ENCODE peak calls at places on chromosomes 12 and 14, in seven cellular contexts. G is GM12878, F is spleen, U is HCT116, D is K562, J is stomach, E is breast epithelium. Y is an unnamed sample.

GRCh38 chr12:82314406-82314892 is 43.7 kb downstream of the CCDC59 start:
- DNase-seq in G (no peak), F (no peak), U (no peak), D (no peak), J (peak), E (no peak), Y (no peak)

GRCh38 chr14:62081012-62081612 is 318.9 kb downstream of the SNAPC1 start:
- DNase-seq in G (peak), F (peak), U (no peak), D (no peak), J (no peak), E (no peak), Y (peak)

GRCh38 chr14:24798911-24799310 is 164.9 kb upstream of the GZMB start:
- DNase-seq in G (peak), F (no peak), U (no peak), D (no peak), J (no peak), E (no peak), Y (no peak)

GRCh38 chr12:121537814-121538698 is 42.8 kb downstream of the KDM2B start:
- DNase-seq in G (no peak), F (no peak), U (no peak), D (no peak), J (peak), E (no peak), Y (peak)

GRCh38 chr14:63205850-63206249 is 1.6 kb downstream of the RHOJ start:
- DNase-seq in G (no peak), F (no peak), U (no peak), D (no peak), J (no peak), E (no peak), Y (no peak)

GRCh38 chr12:79547044-79547734 is 143.6 kb downstream of the PAWR start:
- DNase-seq in G (no peak), F (no peak), U (peak), D (no peak), J (no peak), E (peak), Y (no peak)

GRCh38 chr12:124520258-124520657 is 47.2 kb downstream of the NCOR2 start:
- DNase-seq in G (no peak), F (no peak), U (no peak), D (no peak), J (peak), E (peak), Y (no peak)

GRCh38 chr14:101025131-101025530 is 121.6 kb upstream of the RTL1 start:
- DNase-seq in G (no peak), F (peak), U (no peak), D (no peak), J (no peak), E (no peak), Y (no peak)

GRCh38 chr12:72282721-72283120 is 10.6 kb downstream of the TRHDE start:
- DNase-seq in G (no peak), F (no peak), U (no peak), D (no peak), J (no peak), E (no peak), Y (no peak)

GRCh38 chr12:57224973-57225679 is 4.4 kb upstream of the SHMT2 start:
- DNase-seq in G (no peak), F (peak), U (no peak), D (no peak), J (peak), E (no peak), Y (no peak)

GRCh38 chr12:52022841-52023181 is 16.1 kb downstream of the TAMALIN start:
- DNase-seq in G (no peak), F (peak), U (no peak), D (peak), J (peak), E (no peak), Y (no peak)

GRCh38 chr12:91954326-91954725 is 191.3 kb downstream of the BTG1 start:
- DNase-seq in G (no peak), F (no peak), U (no peak), D (no peak), J (peak), E (no peak), Y (no peak)

GRCh38 chr12:102114212-102114611 is 5.7 kb downstream of the NUP37 start:
- DNase-seq in G (no peak), F (no peak), U (no peak), D (no peak), J (no peak), E (no peak), Y (no peak)

GRCh38 chr12:68577949-68578348 is 32.8 kb upstream of the RAP1B start:
- DNase-seq in G (no peak), F (no peak), U (no peak), D (no peak), J (no peak), E (no peak), Y (no peak)

GRCh38 chr12:62603811-62604098 is 137.1 kb downstream of the MON2 start:
- DNase-seq in G (no peak), F (no peak), U (no peak), D (no peak), J (no peak), E (no peak), Y (no peak)

GRCh38 chr12:62604373-62604772 is 137.7 kb downstream of the MON2 start:
- DNase-seq in G (no peak), F (no peak), U (no peak), D (no peak), J (no peak), E (no peak), Y (no peak)

GRCh38 chr12:62605972-62606371 is 139.3 kb downstream of the MON2 start:
- DNase-seq in G (no peak), F (no peak), U (no peak), D (no peak), J (no peak), E (no peak), Y (no peak)

GRCh38 chr12:62604856-62605255 is 138.2 kb downstream of the MON2 start:
- DNase-seq in G (no peak), F (no peak), U (no peak), D (peak), J (no peak), E (no peak), Y (no peak)

GRCh38 chr12:62606654-62607053 is 140.0 kb downstream of the MON2 start:
- DNase-seq in G (no peak), F (no peak), U (no peak), D (no peak), J (no peak), E (no peak), Y (no peak)
- TF ChIP-seq POLR2AphosphoS5 in G (no peak), F (no peak), U (no peak), D (no peak), J (no peak), E (no peak), Y (no peak)

DNA sequence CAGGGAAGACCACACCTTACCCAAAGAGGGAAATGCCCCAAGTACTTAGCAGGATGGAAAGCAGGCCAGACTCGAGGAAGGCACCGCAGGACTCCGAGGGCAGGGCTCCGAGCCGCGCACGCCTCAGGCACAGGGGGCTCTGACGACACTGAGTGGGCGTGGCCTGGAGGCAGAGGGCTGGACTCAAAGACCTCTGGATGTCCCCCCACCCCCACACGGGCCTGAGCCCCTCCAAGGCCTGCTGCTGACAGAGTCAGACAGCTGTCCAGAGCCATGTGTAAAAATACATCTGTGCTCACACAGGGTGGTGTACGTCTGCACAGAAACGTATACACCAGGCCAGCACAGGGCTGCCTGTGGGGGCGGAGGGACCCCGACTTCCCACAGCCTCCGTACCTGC is 1.4 kb downstream of the AKT1 start:
- DNase-seq in G (no peak), F (peak), U (no peak), D (peak), J (peak), E (no peak), Y (no peak)
- TF ChIP-seq POLR2A in G (peak), F (no peak), U (no peak), D (no peak), J (no peak), E (no peak), Y (no peak)

GRCh38 chr14:51593397-51593796 is 58.3 kb upstream of the FRMD6 start:
- DNase-seq in G (peak), F (no peak), U (no peak), D (no peak), J (no peak), E (no peak), Y (no peak)

GRCh38 chr14:51600658-51601057 is 51.1 kb upstream of the FRMD6 start:
- DNase-seq in G (no peak), F (no peak), U (no peak), D (no peak), J (no peak), E (no peak), Y (no peak)

GRCh38 chr14:51596473-51596870 is 55.2 kb upstream of the FRMD6 start:
- DNase-seq in G (no peak), F (no peak), U (no peak), D (no peak), J (no peak), E (no peak), Y (no peak)

GRCh38 chr14:51595831-51596472 is 55.8 kb upstream of the FRMD6 start:
- DNase-seq in G (no peak), F (no peak), U (no peak), D (no peak), J (no peak), E (no peak), Y (no peak)

DNA sequence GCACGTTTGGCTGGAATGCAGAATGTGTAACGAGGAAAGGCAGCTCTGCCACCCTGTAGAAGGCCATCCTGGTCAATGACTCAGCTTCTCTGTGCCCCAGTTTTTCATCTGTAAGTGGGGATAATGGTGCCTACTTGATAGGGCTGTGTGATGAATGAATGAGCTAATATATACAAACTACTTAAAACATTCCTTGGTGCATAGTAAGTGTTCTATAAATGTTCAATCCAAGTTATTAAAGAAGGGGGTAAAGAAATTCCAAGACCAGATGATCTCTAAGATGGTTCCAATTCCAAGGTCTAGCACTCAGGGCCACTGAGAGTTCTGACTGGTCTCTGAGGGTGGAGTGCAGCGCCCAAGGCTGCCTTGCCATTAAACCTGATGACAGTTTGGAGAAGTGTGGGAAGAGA is 54.2 kb upstream of the FRMD6 start:
- DNase-seq in G (no peak), F (no peak), U (no peak), D (no peak), J (no peak), E (no peak), Y (no peak)
- TF ChIP-seq POLR2AphosphoS5 in G (no peak), F (no peak), U (no peak), D (no peak), J (no peak), E (no peak), Y (no peak)

GRCh38 chr12:109458086-109458485 is 19.0 kb downstream of the KCTD10 start:
- DNase-seq in G (no peak), F (no peak), U (no peak), D (no peak), J (no peak), E (no peak), Y (no peak)
- TF ChIP-seq POLR2A in G (no peak), F (no peak), U (no peak), D (no peak), J (no peak), E (no peak), Y (no peak)